ENCODE peak calls at places on chromosomes 2 and 18, in eight cellular contexts. J, Z, B, K, X, L, N and V are unnamed samples.

GRCh38 chr2:6810961-6811360 is 54.7 kb downstream of the CMPK2 start:
- DNase-seq in J (no peak), B (no peak), Z (no peak), X (no peak), L (no peak), N (no peak), K (no peak), V (no peak)

GRCh38 chr2:195656131-195656858 is 731 bp upstream of the SLC39A10 start:
- DNase-seq in N (no peak), Z (no peak), J (no peak), X (peak), B (no peak), K (no peak), L (no peak), V (no peak)

GRCh38 chr18:38940863-38941531 is 1375.4 kb upstream of the CELF4 start:
- DNase-seq in K (peak), J (no peak), Z (peak), L (peak), X (peak), N (peak), B (no peak), V (no peak)

GRCh38 chr18:48589797-48590519 is 51.1 kb downstream of the CTIF start:
- DNase-seq in K (no peak), N (no peak), Z (no peak), L (no peak), X (no peak), J (peak), B (no peak), V (no peak)

GRCh38 chr2:127226520-127227263 is 6.6 kb upstream of the CYP27C1 start:
- DNase-seq in X (peak), J (peak), L (peak), B (no peak), Z (peak), K (peak), N (peak), V (no peak)

GRCh38 chr18:62979172-62979571 is 263.8 kb downstream of the PHLPP1 start:
- DNase-seq in N (peak), Z (peak), L (peak), K (no peak), B (no peak), X (no peak), J (peak), V (no peak)

GRCh38 chr2:212299943-212300342 is 238.7 kb downstream of the ERBB4 start:
- DNase-seq in J (no peak), B (no peak), N (no peak), X (no peak), K (no peak), Z (no peak), L (no peak), V (no peak)

GRCh38 chr2:6423944-6424343 is 441.8 kb downstream of the CMPK2 start:
- DNase-seq in J (peak), K (no peak), N (no peak), Z (no peak), B (no peak), L (no peak), X (no peak), V (no peak)

GRCh38 chr2:3589086-3589485 is 5.8 kb upstream of the COLEC11 start:
- DNase-seq in J (no peak), L (no peak), B (no peak), X (no peak), N (no peak), K (no peak), Z (no peak), V (no peak)

GRCh38 chr18:41144444-41144843 is 810.6 kb upstream of the PIK3C3 start:
- DNase-seq in L (no peak), J (peak), N (no peak), B (no peak), X (no peak), Z (peak), K (no peak), V (no peak)

GRCh38 chr2:118492335-118492734 is 355.1 kb downstream of the EN1 start:
- DNase-seq in K (no peak), B (no peak), N (peak), Z (peak), J (peak), L (no peak), X (no peak), V (no peak)

GRCh38 chr2:5696351-5696740 is 4.2 kb downstream of the SOX11 start:
- DNase-seq in J (peak), K (no peak), B (peak), L (no peak), Z (no peak), N (no peak), X (no peak), V (peak)

GRCh38 chr2:20525041-20526035 is 78.5 kb downstream of the RHOB start:
- DNase-seq in Z (peak), X (peak), L (peak), N (peak), J (peak), B (no peak), K (peak), V (no peak)

GRCh38 chr2:177165731-177166711 is 46.6 kb upstream of the HNRNPA3 start:
- DNase-seq in X (peak), Z (peak), J (peak), K (peak), B (no peak), N (peak), L (no peak), V (no peak)

GRCh38 chr2:66438498-66439290 is 3.8 kb downstream of the MEIS1 start:
- DNase-seq in K (no peak), J (no peak), N (no peak), B (no peak), Z (no peak), L (no peak), X (no peak), V (no peak)

GRCh38 chr2:226903179-226903578 is 67.3 kb downstream of the RHBDD1 start:
- DNase-seq in L (no peak), K (no peak), Z (peak), B (no peak), N (peak), J (peak), X (no peak), V (no peak)

GRCh38 chr2:218081063-218081462 is 12.0 kb downstream of the RUFY4 start:
- DNase-seq in Z (no peak), X (no peak), N (no peak), K (peak), J (no peak), B (no peak), L (no peak), V (no peak)

GRCh38 chr18:35611518-35611917 is 30.0 kb downstream of the GALNT1 start:
- DNase-seq in K (no peak), N (no peak), L (no peak), J (peak), B (no peak), X (no peak), Z (no peak), V (no peak)

GRCh38 chr2:79860233-79861058 is 347.6 kb downstream of the CTNNA2 start:
- DNase-seq in N (peak), K (no peak), Z (peak), J (peak), L (no peak), X (peak), B (peak), V (no peak)

GRCh38 chr2:240300840-240301239 is 134.6 kb upstream of the GPC1 start:
- DNase-seq in X (no peak), K (no peak), Z (no peak), J (no peak), L (no peak), B (no peak), N (no peak), V (peak)

GRCh38 chr2:201600906-201601305 is 42.4 kb downstream of the TMEM237 start:
- DNase-seq in B (no peak), Z (no peak), J (no peak), L (no peak), K (no peak), N (peak), X (no peak), V (no peak)

GRCh38 chr2:189676471-189676870 is 2.0 kb downstream of the ANKAR start:
- DNase-seq in J (peak), N (no peak), X (no peak), B (no peak), Z (peak), K (no peak), L (no peak), V (no peak)

GRCh38 chr2:100928235-100928634 is 73.9 kb upstream of the RPL31 start:
- DNase-seq in B (no peak), L (no peak), N (no peak), K (no peak), X (no peak), Z (no peak), J (no peak), V (no peak)

GRCh38 chr2:70946832-70947442 is 11.2 kb downstream of the ATP6V1B1 start:
- DNase-seq in L (peak), J (peak), K (peak), X (peak), B (peak), N (peak), Z (peak), V (peak)

GRCh38 chr2:100058014-100058310 is 84.4 kb downstream of the AFF3 start:
- DNase-seq in K (no peak), N (no peak), Z (no peak), L (no peak), B (no peak), X (no peak), J (peak), V (no peak)

GRCh38 chr18:59501876-59502221 is 142.8 kb upstream of the LMAN1 start:
- DNase-seq in X (no peak), B (no peak), L (no peak), N (no peak), Z (no peak), K (no peak), J (no peak), V (no peak)

GRCh38 chr2:83686863-83687262 is 772.2 kb downstream of the SUCLG1 start:
- DNase-seq in K (no peak), X (no peak), L (no peak), J (peak), N (no peak), B (no peak), Z (no peak), V (no peak)

GRCh38 chr2:205073433-205074020 is 528.3 kb downstream of the PARD3B start:
- DNase-seq in X (no peak), L (no peak), N (no peak), J (no peak), Z (no peak), B (no peak), K (no peak), V (no peak)

GRCh38 chr2:240387669-240388358 is 47.6 kb upstream of the GPC1 start:
- DNase-seq in K (no peak), L (peak), N (peak), B (no peak), X (peak), Z (peak), J (peak), V (no peak)

GRCh38 chr18:10080372-10080771 is 166.6 kb downstream of the VAPA start:
- DNase-seq in K (no peak), X (no peak), B (no peak), N (no peak), J (no peak), L (no peak), Z (no peak), V (no peak)

GRCh38 chr2:129927696-129928095 is 51.8 kb upstream of the RAB6C start:
- DNase-seq in N (no peak), L (no peak), J (no peak), Z (no peak), X (no peak), K (no peak), B (no peak), V (no peak)

GRCh38 chr2:129918604-129919003 is 60.9 kb upstream of the RAB6C start:
- DNase-seq in B (no peak), J (no peak), K (no peak), X (no peak), N (no peak), Z (no peak), L (no peak), V (no peak)

GRCh38 chr2:129922571-129923264 is 56.7 kb upstream of the RAB6C start:
- DNase-seq in L (no peak), J (no peak), Z (no peak), K (no peak), X (no peak), B (no peak), N (no peak), V (no peak)

GRCh38 chr2:129925381-129925780 is 54.1 kb upstream of the RAB6C start:
- DNase-seq in J (no peak), X (no peak), L (no peak), B (no peak), K (no peak), Z (no peak), N (no peak), V (no peak)

GRCh38 chr2:129923265-129924141 is 56.0 kb upstream of the RAB6C start:
- DNase-seq in N (peak), Z (peak), L (peak), B (peak), X (peak), J (peak), K (no peak), V (peak)
- TF ChIP-seq CTCF in N (peak), Z (peak), L (peak), B (peak), X (peak), J (peak), K (peak), V (peak)

GRCh38 chr2:172976816-172977215 is 98.8 kb upstream of the MAP3K20 start:
- DNase-seq in B (no peak), Z (no peak), J (no peak), L (no peak), X (no peak), N (no peak), K (no peak), V (no peak)

GRCh38 chr2:172978053-172978383 is 97.6 kb upstream of the MAP3K20 start:
- DNase-seq in N (no peak), K (no peak), X (no peak), L (no peak), J (no peak), B (no peak), Z (no peak), V (no peak)

GRCh38 chr2:172976076-172976579 is 99.5 kb upstream of the MAP3K20 start:
- DNase-seq in B (no peak), K (no peak), Z (no peak), J (no peak), X (no peak), L (no peak), N (no peak), V (no peak)

GRCh38 chr2:172974762-172975161 is 100.9 kb upstream of the MAP3K20 start:
- DNase-seq in Z (no peak), X (no peak), J (no peak), N (no peak), K (no peak), L (no peak), B (no peak), V (no peak)

GRCh38 chr2:172977330-172978052 is 98.2 kb upstream of the MAP3K20 start:
- DNase-seq in B (no peak), Z (no peak), X (no peak), N (no peak), J (no peak), K (no peak), L (no peak), V (no peak)
- TF ChIP-seq CTCF in B (no peak), Z (no peak), X (peak), N (peak), J (peak), K (no peak), L (no peak), V (no peak)

GRCh38 chr2:159968282-159968900 is 94.0 kb downstream of the PLA2R1 start:
- DNase-seq in J (peak), K (peak), X (peak), B (peak), N (peak), Z (peak), L (peak), V (peak)
- TF ChIP-seq CTCF in J (peak), K (peak), X (peak), B (peak), N (peak), Z (peak), L (peak), V (peak)

GRCh38 chr2:73385486-73386341 is at the start of gene ALMS1:
- DNase-seq in Z (peak), J (peak), B (peak), X (peak), L (peak), K (peak), N (peak), V (peak)
- TF ChIP-seq CTCF in Z (no peak), J (peak), B (no peak), X (no peak), L (no peak), K (peak), N (no peak), V (peak)

DNA sequence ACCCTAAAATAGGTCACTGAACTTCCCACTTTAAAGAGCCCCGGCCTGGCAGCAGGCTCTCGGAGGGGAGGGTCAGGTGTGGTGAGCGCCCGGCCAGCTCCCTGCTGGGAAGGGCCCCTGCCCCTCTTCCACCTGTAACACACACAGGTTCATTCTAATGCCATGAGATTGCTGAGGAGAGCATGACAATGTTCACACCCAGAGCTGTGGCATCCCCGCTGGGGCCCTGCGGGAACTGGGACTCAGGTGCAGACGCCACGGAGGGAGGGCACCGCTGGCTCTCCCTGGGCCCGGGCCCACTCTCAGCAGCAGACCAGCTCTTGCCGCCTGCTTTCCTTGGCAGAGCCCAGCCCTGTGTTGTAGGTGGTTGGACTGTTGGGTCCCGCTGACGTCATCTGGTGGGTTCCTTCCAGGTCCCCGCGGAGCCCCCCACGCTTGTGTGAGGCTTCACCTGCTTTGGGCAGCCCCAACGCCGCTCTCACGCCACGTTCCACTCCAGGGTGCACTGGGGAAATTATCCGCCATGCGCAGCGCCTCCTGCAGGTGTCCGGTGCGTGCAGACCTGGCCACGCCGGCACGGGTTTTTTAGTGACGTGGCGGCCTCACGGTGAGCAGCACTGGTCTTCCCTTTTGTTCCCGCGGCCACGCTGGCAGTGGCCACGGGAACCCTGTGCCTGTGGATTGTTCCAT is 50.4 kb upstream of the KCNG2 start:
- DNase-seq in N (no peak), B (no peak), X (no peak), K (no peak), Z (no peak), J (no peak), L (no peak), V (no peak)
- TF ChIP-seq CTCF in N (peak), B (no peak), X (no peak), K (no peak), Z (no peak), J (no peak), L (no peak), V (no peak)

GRCh38 chr2:15702452-15702851 is 110.8 kb downstream of the DDX1 start:
- DNase-seq in Z (no peak), J (no peak), X (no peak), L (no peak), K (no peak), N (no peak), B (no peak), V (no peak)
- TF ChIP-seq CTCF in Z (no peak), J (no peak), X (no peak), L (no peak), K (no peak), N (no peak), B (no peak), V (no peak)

GRCh38 chr2:1653137-1653789 is 91.1 kb downstream of the PXDN start:
- DNase-seq in N (peak), J (peak), K (no peak), Z (peak), L (no peak), B (no peak), X (no peak), V (no peak)
- TF ChIP-seq CTCF in N (no peak), J (no peak), K (no peak), Z (no peak), L (no peak), B (no peak), X (no peak), V (no peak)